ENCODE peak calls at places on chromosomes 6 and 20, in eight cellular contexts. S is NCI-H748 treated with DMSO at 0.1 percent for 48 hours, L is cardiac fibroblast, H is AG10803, A is right lobe of liver, N is esophagus squamous epithelium, W is amniotic stem cell, V is T-helper 22 cell. B is an unnamed sample.

GRCh38 chr6:155523821-155524238 is 68.2 kb upstream of the NOX3 start:
- DNase-seq in W (no peak), V (no peak), H (no peak), L (no peak), S (no peak), A (no peak), N (no peak), B (no peak)

GRCh38 chr20:51739722-51740249 is 28.4 kb downstream of the ATP9A start:
- DNase-seq in W (no peak), A (no peak), N (no peak), S (no peak), V (no peak), H (no peak), L (no peak), B (no peak)

GRCh38 chr20:58019850-58020625 is 208.4 kb downstream of the ANKRD60 start:
- DNase-seq in S (no peak), N (no peak), L (no peak), V (no peak), A (no peak), W (no peak), H (no peak), B (no peak)

GRCh38 chr20:18857640-18858039 is 44.1 kb downstream of the SCP2D1 start:
- DNase-seq in S (no peak), H (peak), A (no peak), W (no peak), N (no peak), L (peak), V (no peak), B (no peak)

GRCh38 chr6:121285041-121285440 is 49.2 kb downstream of the TBC1D32 start:
- DNase-seq in S (no peak), N (no peak), L (peak), A (no peak), H (peak), W (no peak), V (no peak), B (no peak)

GRCh38 chr6:87261534-87261933 is 60.9 kb upstream of the SMIM8 start:
- DNase-seq in V (no peak), L (no peak), H (no peak), N (no peak), S (no peak), W (no peak), A (no peak), B (no peak)

GRCh38 chr6:128836761-128837160 is 46.2 kb upstream of the LAMA2 start:
- DNase-seq in N (no peak), H (no peak), L (no peak), A (no peak), S (no peak), W (no peak), V (no peak), B (no peak)

GRCh38 chr6:106377061-106377540 is 16.6 kb downstream of the CRYBG1 start:
- DNase-seq in H (no peak), W (peak), V (no peak), A (no peak), S (no peak), L (peak), N (no peak), B (no peak)

GRCh38 chr6:129050086-129050485 is 167.1 kb downstream of the LAMA2 start:
- DNase-seq in V (no peak), L (no peak), A (no peak), N (no peak), W (no peak), S (no peak), H (peak), B (no peak)

GRCh38 chr20:49399329-49399728 is 83.1 kb downstream of the KCNB1 start:
- DNase-seq in V (no peak), H (peak), N (no peak), W (no peak), L (peak), S (no peak), A (no peak), B (no peak)

GRCh38 chr6:139184050-139184826 is 49.4 kb downstream of the HECA start:
- DNase-seq in W (no peak), H (no peak), A (no peak), V (no peak), S (no peak), L (no peak), N (no peak), B (no peak)

GRCh38 chr6:170231496-170232185 is 59.2 kb downstream of the DLL1 start:
- DNase-seq in H (peak), L (no peak), A (peak), N (no peak), W (no peak), S (no peak), V (no peak), B (no peak)

GRCh38 chr20:54662064-54662463 is 186.7 kb downstream of the DOK5 start:
- DNase-seq in S (no peak), V (no peak), H (no peak), W (no peak), L (no peak), A (no peak), N (no peak), B (no peak)

GRCh38 chr20:40305303-40305702 is 383.7 kb downstream of the MAFB start:
- DNase-seq in W (no peak), V (no peak), H (no peak), A (no peak), S (no peak), L (no peak), N (no peak), B (no peak)

GRCh38 chr20:17693534-17694001 is 6.2 kb upstream of the BANF2 start:
- DNase-seq in A (no peak), L (no peak), V (no peak), W (no peak), N (no peak), S (no peak), H (no peak), B (no peak)

GRCh38 chr6:40960784-40961430 is 78.1 kb downstream of the UNC5CL start:
- DNase-seq in H (no peak), V (no peak), N (no peak), L (peak), S (no peak), W (no peak), A (no peak), B (no peak)

GRCh38 chr6:100296810-100297544 is 167.7 kb downstream of the SIM1 start:
- DNase-seq in V (no peak), S (peak), N (no peak), L (peak), A (no peak), H (peak), W (no peak), B (no peak)

GRCh38 chr20:47360489-47361267 is 4.2 kb upstream of the ZMYND8 start:
- DNase-seq in N (peak), V (no peak), L (peak), W (peak), H (peak), S (peak), A (peak), B (no peak)

GRCh38 chr6:60867548-60867947 is 1418.5 kb downstream of the KHDRBS2 start:
- DNase-seq in S (no peak), A (no peak), L (no peak), W (no peak), H (no peak), N (no peak), V (no peak), B (no peak)

GRCh38 chr6:166084951-166085350 is 82.7 kb downstream of the TBXT start:
- DNase-seq in N (no peak), L (no peak), V (no peak), A (no peak), H (no peak), S (no peak), W (no peak), B (no peak)

GRCh38 chr6:157264701-157265100 is 58.6 kb downstream of the TMEM242 start:
- DNase-seq in S (peak), L (no peak), W (no peak), A (no peak), H (no peak), V (no peak), N (no peak), B (no peak)

GRCh38 chr6:159788276-159788675 is 1.1 kb downstream of the TCP1 start:
- DNase-seq in H (no peak), A (no peak), V (no peak), S (no peak), N (no peak), L (no peak), W (no peak), B (no peak)

GRCh38 chr6:63372951-63373533 is 53.3 kb upstream of the LGSN start:
- DNase-seq in W (no peak), N (no peak), V (no peak), A (no peak), H (no peak), S (no peak), L (peak), B (no peak)

GRCh38 chr6:5199203-5200101 is 61.3 kb downstream of the LYRM4 start:
- DNase-seq in L (no peak), N (no peak), H (no peak), S (no peak), W (no peak), V (no peak), A (no peak), B (no peak)

GRCh38 chr20:25369971-25370370 is 20.7 kb downstream of the ABHD12 start:
- DNase-seq in W (no peak), H (no peak), V (no peak), A (no peak), L (no peak), S (no peak), N (no peak), B (no peak)

GRCh38 chr6:134722429-134722828 is 227.5 kb downstream of the ALDH8A1 start:
- DNase-seq in A (no peak), S (no peak), N (no peak), W (no peak), V (no peak), L (no peak), H (peak), B (no peak)

GRCh38 chr20:45039470-45039811 is 61.5 kb downstream of the KCNS1 start:
- DNase-seq in S (no peak), L (peak), H (peak), V (no peak), N (no peak), A (no peak), W (no peak), B (no peak)

B was measured in T-helper 17 cell.